ENCODE peak calls at places on chromosomes 11 and 22, in ten cellular contexts. V is gastrocnemius medialis, U is bronchial epithelial cell, Q is heart right ventricle, L is HCT116, S is left lung, J is pancreas, O is colonic mucosa, B is fibroblast of mammary gland, W is upper lobe of left lung. K is an unnamed sample.
A peak's percentile ranks its signal among the peaks of the same experiment; 100 is the strongest.

GRCh38 chr11:65551572-65552398 is 6.4 kb downstream of the LTBP3 start:
- DNase-seq in V (peak; percentile 58), U (peak; percentile 39), Q (peak; percentile 60), L (peak; percentile 64), S (peak; percentile 94), J (peak; percentile 81), O (peak; percentile 91), B (peak; percentile 40), W (peak; percentile 85), K (peak; percentile 87)

GRCh38 chr11:134510171-134510570 is 98.1 kb upstream of the B3GAT1 start:
- DNase-seq in V (no peak), U (no peak), Q (no peak), L (no peak), S (peak; percentile 72), J (no peak), O (no peak), B (no peak), W (no peak), K (no peak)

GRCh38 chr22:39212721-39213376 is 31.9 kb downstream of the PDGFB start:
- DNase-seq in V (no peak), U (peak; percentile 37), Q (no peak), L (peak; percentile 56), S (no peak), J (no peak), O (no peak), B (peak; percentile 42), W (peak; percentile 10), K (no peak)

GRCh38 chr11:8756201-8756600 is 73.6 kb downstream of the RPL27A start:
- DNase-seq in V (no peak), U (no peak), Q (no peak), L (no peak), S (no peak), J (peak; percentile 38), O (no peak), B (peak; percentile 42), W (no peak), K (no peak)

GRCh38 chr22:46515208-46516111 is 22.0 kb downstream of the CELSR1 start:
- DNase-seq in V (no peak), U (peak; percentile 68), Q (no peak), L (no peak), S (no peak), J (no peak), O (no peak), B (no peak), W (no peak), K (no peak)

GRCh38 chr11:107704432-107704831 is 7.4 kb downstream of the SLN start:
- DNase-seq in V (no peak), U (peak; percentile 66), Q (no peak), L (no peak), S (no peak), J (no peak), O (no peak), B (peak; percentile 78), W (no peak), K (no peak)

GRCh38 chr11:60915250-60915914 is 1.4 kb downstream of the TMEM109 start:
- DNase-seq in V (peak; percentile 69), U (peak; percentile 75), Q (no peak), L (peak; percentile 41), S (peak; percentile 85), J (peak; percentile 40), O (peak; percentile 72), B (peak; percentile 55), W (peak; percentile 89), K (peak; percentile 70)

GRCh38 chr11:113043704-113044103 is 82.5 kb downstream of the NCAM1 start:
- DNase-seq in V (no peak), U (no peak), Q (no peak), L (no peak), S (no peak), J (no peak), O (no peak), B (no peak), W (no peak), K (no peak)

GRCh38 chr22:27994481-27995331 is 75.7 kb upstream of the PITPNB start:
- DNase-seq in V (no peak), U (no peak), Q (no peak), L (no peak), S (peak; percentile 48), J (no peak), O (no peak), B (no peak), W (no peak), K (no peak)

GRCh38 chr22:44085743-44086741 is 61.9 kb downstream of the PARVB start:
- DNase-seq in V (peak; percentile 96), U (peak; percentile 77), Q (peak; percentile 72), L (peak; percentile 52), S (no peak), J (peak; percentile 61), O (peak; percentile 69), B (peak; percentile 73), W (peak; percentile 58), K (peak; percentile 63)

DNA sequence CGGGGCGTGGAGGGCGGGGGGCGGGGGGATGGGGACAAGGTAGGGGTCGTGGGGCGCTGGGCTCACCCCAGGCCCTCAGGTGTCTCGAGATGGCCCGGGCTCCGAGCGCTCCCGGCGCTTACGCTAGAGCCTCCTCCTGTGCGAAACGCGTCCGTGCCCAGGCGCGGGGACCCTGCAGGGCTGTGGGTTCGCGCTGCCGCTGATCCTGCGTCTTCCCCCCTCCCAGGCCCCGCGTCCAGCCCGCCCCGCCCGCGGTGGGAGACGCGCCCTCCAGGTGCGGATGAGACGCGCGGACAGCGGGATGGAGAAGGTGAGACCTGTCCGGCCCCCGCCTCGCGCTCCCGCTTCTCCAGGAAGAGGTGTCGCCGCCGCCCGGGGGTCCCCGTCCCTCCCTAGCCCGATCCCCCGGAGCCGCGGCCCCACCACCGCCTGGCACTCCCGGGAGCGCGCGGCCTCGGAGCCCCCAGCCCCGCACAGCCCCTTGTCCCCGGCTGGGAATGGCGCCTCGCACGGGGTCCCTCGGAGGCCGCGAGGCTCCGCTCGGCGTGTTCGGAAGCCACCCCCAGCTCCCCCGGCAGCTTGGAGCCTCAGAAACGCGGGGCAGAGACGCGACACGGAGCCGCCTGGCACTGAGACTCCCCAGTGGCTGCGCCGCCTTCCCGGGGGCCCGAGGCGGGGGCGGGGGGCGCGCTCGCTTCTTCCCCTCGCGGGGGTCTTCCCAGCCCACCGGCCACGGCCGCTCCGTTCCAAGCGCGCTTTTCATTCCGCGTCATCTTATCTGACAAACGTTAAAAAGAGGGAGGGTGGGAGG is 27.6 kb upstream of the TOLLIP start:
- DNase-seq in V (peak; percentile 50), U (no peak), Q (peak; percentile 62), L (no peak), S (peak; percentile 92), J (no peak), O (peak; percentile 42), B (no peak), W (no peak), K (peak; percentile 76)
- H3K4me3 ChIP-seq in V (peak overlapping the region; percentile 66), U (no peak overlapping the region), Q (peak overlapping the region; percentile 33), L (no peak overlapping the region), S (no peak overlapping the region), J (no peak overlapping the region), O (peak overlapping the region; percentile 20), B (no peak overlapping the region), W (peak overlapping the region; percentile 41), K (no peak overlapping the region)

DNA sequence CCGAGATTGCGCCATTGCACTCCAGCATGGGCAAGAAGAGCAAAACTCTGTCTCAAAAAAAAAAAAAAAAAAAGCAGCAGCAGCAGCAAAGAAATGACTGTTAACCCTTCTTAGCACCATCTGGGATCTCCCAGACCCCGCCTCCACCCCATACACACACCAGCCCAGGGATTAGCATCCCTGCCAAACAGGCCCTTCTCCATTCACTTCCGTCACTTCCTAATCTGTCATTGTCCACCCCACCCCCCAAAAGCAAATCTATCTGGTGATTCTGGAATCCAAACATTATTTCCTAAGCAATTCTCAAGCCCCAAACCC is 5.8 kb upstream of the AHNAK start:
- DNase-seq in V (no peak), U (peak; percentile 35), Q (no peak), L (no peak), S (no peak), J (no peak), O (peak; percentile 65), B (peak; percentile 82), W (no peak), K (no peak)
- H3K4me3 ChIP-seq in V (peak overlapping the region; percentile 41), U (no peak overlapping the region), Q (no peak overlapping the region), L (peak overlapping the region; percentile 52), S (no peak overlapping the region), J (no peak overlapping the region), O (no peak overlapping the region), B (no peak overlapping the region), W (no peak overlapping the region), K (no peak overlapping the region)

GRCh38 chr22:37639771-37640590 is 512 bp downstream of the SH3BP1 start:
- DNase-seq in V (no peak), U (no peak), Q (no peak), L (no peak), S (no peak), J (no peak), O (no peak), B (no peak), W (peak; percentile 52), K (peak; percentile 71)

GRCh38 chr22:37641251-37641949 is 1.9 kb downstream of the SH3BP1 start:
- DNase-seq in V (no peak), U (no peak), Q (no peak), L (no peak), S (no peak), J (no peak), O (peak; percentile 82), B (no peak), W (no peak), K (peak; percentile 81)

GRCh38 chr22:37647317-37647716 is 7.8 kb downstream of the SH3BP1 start:
- DNase-seq in V (no peak), U (no peak), Q (no peak), L (no peak), S (no peak), J (no peak), O (no peak), B (no peak), W (no peak), K (no peak)

GRCh38 chr22:37640591-37641250 is 1.3 kb downstream of the SH3BP1 start:
- DNase-seq in V (no peak), U (peak; percentile 79), Q (no peak), L (no peak), S (no peak), J (no peak), O (peak; percentile 61), B (no peak), W (no peak), K (peak; percentile 68)

DNA sequence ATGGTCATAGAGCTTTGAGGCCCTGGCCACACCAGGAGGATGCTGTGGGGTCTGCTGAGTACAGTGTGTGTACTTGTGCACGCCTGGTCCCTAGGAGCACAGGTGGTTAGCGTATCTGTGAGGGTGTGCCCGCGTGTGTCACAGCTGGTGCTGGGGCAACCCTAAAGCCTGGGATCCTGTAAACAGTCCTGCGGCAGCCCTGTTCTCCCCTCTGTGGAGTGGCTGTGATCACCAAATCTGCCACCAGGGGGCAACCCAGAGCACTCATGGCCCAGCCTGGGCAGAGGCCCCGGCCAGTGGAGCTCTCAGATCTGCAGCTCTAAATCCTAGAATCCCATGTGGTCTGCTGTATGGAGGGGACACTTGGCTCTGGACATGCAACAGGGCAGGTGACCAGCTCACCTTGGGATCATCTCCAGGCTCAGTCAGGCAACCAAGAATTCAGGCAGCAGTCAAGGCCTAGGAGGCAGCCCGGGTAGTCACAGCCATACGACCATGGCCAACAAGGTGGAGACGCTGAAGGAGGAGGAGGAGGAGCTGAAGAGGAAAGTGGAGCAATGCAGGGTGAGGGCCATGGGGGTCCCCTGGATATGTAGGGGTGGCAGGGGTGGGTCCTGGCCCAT is 3.9 kb downstream of the SH3BP1 start:
- DNase-seq in V (peak; percentile 77), U (peak; percentile 59), Q (peak; percentile 90), L (no peak), S (peak; percentile 95), J (peak; percentile 70), O (peak; percentile 93), B (peak; percentile 65), W (peak; percentile 85), K (peak; percentile 95)
- H3K4me3 ChIP-seq in V (no peak overlapping the region), U (no peak overlapping the region), Q (no peak overlapping the region), L (no peak overlapping the region), S (no peak overlapping the region), J (no peak overlapping the region), O (no peak overlapping the region), B (no peak overlapping the region), W (no peak overlapping the region), K (no peak overlapping the region)

GRCh38 chr11:78223320-78223954 is 34.7 kb downstream of the USP35 start:
- DNase-seq in V (no peak), U (no peak), Q (no peak), L (no peak), S (no peak), J (no peak), O (no peak), B (no peak), W (no peak), K (no peak)
- H3K4me3 ChIP-seq in V (no peak overlapping the region), U (no peak overlapping the region), Q (no peak overlapping the region), L (no peak overlapping the region), S (no peak overlapping the region), J (no peak overlapping the region), O (no peak overlapping the region), B (no peak overlapping the region), W (no peak overlapping the region), K (no peak overlapping the region)

K was measured in mucosa of descending colon.